ENCODE peak calls at places on chromosome 7, in nine cellular contexts. E is small intestine; H is body of pancreas; B is right lobe of liver; R is keratinocyte; D is stomach; N is iPS DF 6.9; T is transverse colon; M is CD8-positive, alpha-beta T cell. G is an unnamed sample. For H3K4me1, the result is how much of the 10 kb centered on the place peaks cover.

GRCh38 chr7:117127585-117128168 is 174.4 kb downstream of the ST7 start:
- DNase-seq in T (peak), R (no peak), B (peak), N (no peak), E (peak), H (peak), M (peak), D (peak), G (peak)

GRCh38 chr7:81846398-81846797 is 76.6 kb upstream of the HGF start:
- DNase-seq in H (no peak), E (peak), B (no peak), D (no peak), N (no peak), M (no peak), T (no peak), R (no peak), G (no peak)

GRCh38 chr7:25636871-25637283 is 408.6 kb upstream of the NPVF start:
- DNase-seq in N (no peak), H (no peak), T (no peak), M (no peak), B (no peak), R (no peak), E (no peak), D (no peak), G (no peak)

GRCh38 chr7:75920431-75921161 is 5.6 kb downstream of the POR start:
- DNase-seq in M (no peak), E (peak), D (peak), N (no peak), B (peak), H (no peak), R (no peak), T (peak), G (peak)

GRCh38 chr7:116542618-116543017 is 17.8 kb downstream of the CAV1 start:
- DNase-seq in T (no peak), E (no peak), M (no peak), H (no peak), R (no peak), N (no peak), D (no peak), B (no peak), G (no peak)

GRCh38 chr7:64883113-64883905 is 19.8 kb upstream of the ZNF273 start:
- DNase-seq in E (no peak), H (no peak), M (no peak), T (no peak), R (no peak), D (peak), N (no peak), B (no peak), G (no peak)

GRCh38 chr7:70776627-70777101 is 355.3 kb upstream of the GALNT17 start:
- DNase-seq in T (no peak), B (no peak), D (no peak), N (no peak), R (no peak), H (no peak), E (no peak), M (no peak), G (no peak)

GRCh38 chr7:135664046-135664589 is 1.8 kb downstream of the STMP1 start:
- DNase-seq in T (no peak), D (no peak), M (no peak), B (no peak), R (no peak), E (no peak), N (no peak), H (no peak), G (no peak)

GRCh38 chr7:140441519-140441918 is 37.7 kb downstream of the RAB19 start:
- DNase-seq in D (no peak), E (no peak), M (no peak), T (no peak), N (no peak), B (no peak), R (no peak), H (no peak), G (no peak)

GRCh38 chr7:48188776-48189520 is 17.7 kb downstream of the ABCA13 start:
- DNase-seq in N (no peak), E (no peak), R (no peak), H (no peak), T (no peak), M (no peak), B (no peak), D (no peak), G (no peak)

GRCh38 chr7:27164381-27165088 is 802 bp downstream of the HOXA9 start:
- DNase-seq in E (no peak), N (no peak), T (no peak), B (no peak), D (no peak), R (no peak), M (no peak), H (no peak), G (no peak)

GRCh38 chr7:159118623-159119022 is 26.0 kb downstream of the VIPR2 start:
- DNase-seq in R (no peak), T (no peak), M (no peak), D (no peak), E (no peak), N (no peak), H (no peak), B (peak), G (no peak)

GRCh38 chr7:70271617-70272081 is 673.4 kb downstream of the AUTS2 start:
- DNase-seq in T (no peak), B (no peak), R (no peak), M (no peak), N (no peak), E (peak), D (no peak), H (no peak), G (no peak)

GRCh38 chr7:156889089-156889488 is 3.9 kb downstream of the LMBR1 start:
- DNase-seq in E (no peak), N (no peak), H (no peak), D (no peak), R (no peak), B (no peak), M (no peak), T (no peak), G (no peak)

GRCh38 chr7:111741811-111742240 is 179.5 kb upstream of the IMMP2L start:
- DNase-seq in E (peak), T (peak), D (peak), N (no peak), B (peak), R (peak), H (peak), M (peak), G (no peak)

GRCh38 chr7:129862672-129863071 is 90.1 kb downstream of the UBE2H start:
- DNase-seq in E (no peak), H (no peak), M (no peak), R (no peak), D (no peak), T (no peak), N (no peak), B (no peak), G (no peak)

GRCh38 chr7:83520706-83521105 is 128.2 kb downstream of the SEMA3E start:
- DNase-seq in R (no peak), H (no peak), M (no peak), N (no peak), E (no peak), B (no peak), D (no peak), T (no peak), G (no peak)

GRCh38 chr7:35519971-35520809 is 174.7 kb downstream of the HERPUD2 start:
- DNase-seq in N (peak), D (peak), H (peak), R (peak), M (no peak), E (peak), T (peak), B (peak), G (peak)

GRCh38 chr7:139598642-139599041 is 75.2 kb downstream of the CLEC2L start:
- DNase-seq in B (no peak), E (peak), T (no peak), M (no peak), D (no peak), H (no peak), R (no peak), N (no peak), G (no peak)

GRCh38 chr7:110090113-110090820 is 1000.7 kb upstream of the LRRN3 start:
- DNase-seq in T (no peak), M (no peak), B (no peak), E (peak), N (peak), H (no peak), R (no peak), D (no peak), G (peak)

GRCh38 chr7:96327429-96327828 is 5.5 kb upstream of the SLC25A13 start:
- DNase-seq in H (peak), M (no peak), N (no peak), E (peak), D (peak), R (no peak), T (peak), B (peak), G (no peak)

GRCh38 chr7:36514289-36515243 is 124.9 kb downstream of the ANLN start:
- DNase-seq in D (no peak), N (no peak), M (no peak), H (no peak), B (no peak), R (no peak), E (no peak), T (no peak), G (no peak)

GRCh38 chr7:149765399-149766121 is 7.8 kb downstream of the ZNF467 start:
- DNase-seq in E (no peak), H (no peak), T (no peak), N (no peak), M (no peak), D (no peak), B (no peak), R (no peak), G (no peak)

GRCh38 chr7:123650595-123650994 is 5.1 kb upstream of the LMOD2 start:
- DNase-seq in N (no peak), R (no peak), H (no peak), D (no peak), T (no peak), E (no peak), M (no peak), B (no peak), G (no peak)

GRCh38 chr7:69982197-69982596 is 383.9 kb downstream of the AUTS2 start:
- DNase-seq in N (no peak), B (no peak), H (no peak), M (no peak), R (no peak), D (no peak), T (no peak), E (no peak), G (no peak)

GRCh38 chr7:137538361-137538762 is 194.8 kb upstream of the PTN start:
- DNase-seq in T (no peak), H (no peak), D (no peak), M (no peak), R (no peak), B (no peak), E (no peak), N (no peak), G (no peak)

GRCh38 chr7:84637568-84638338 is 443.2 kb upstream of the SEMA3A start:
- DNase-seq in N (no peak), M (no peak), D (no peak), B (no peak), T (no peak), R (peak), H (no peak), E (no peak), G (no peak)

GRCh38 chr7:116582806-116583444 is 58.1 kb downstream of the CAV1 start:
- DNase-seq in E (no peak), R (no peak), B (no peak), H (no peak), N (no peak), T (no peak), M (no peak), D (no peak), G (no peak)

GRCh38 chr7:21345361-21345760 is 82.5 kb upstream of the SP4 start:
- DNase-seq in H (no peak), N (no peak), M (no peak), B (no peak), T (no peak), E (no peak), D (no peak), R (no peak), G (no peak)

GRCh38 chr7:155991470-155991869 is 179.2 kb upstream of the SHH start:
- DNase-seq in N (no peak), B (no peak), R (no peak), M (no peak), T (no peak), E (no peak), D (no peak), H (no peak), G (no peak)

GRCh38 chr7:88835147-88835728 is 39.7 kb upstream of the TEX47 start:
- DNase-seq in B (no peak), R (peak), H (no peak), E (peak), N (peak), D (no peak), M (no peak), T (no peak), G (no peak)

GRCh38 chr7:150378853-150379589 is at the start of gene ZNF775:
- DNase-seq in E (peak), D (peak), B (peak), M (peak), R (peak), N (peak), H (peak), T (peak), G (peak)

GRCh38 chr7:130356121-130356759 is 11.6 kb downstream of the CPA5 start:
- DNase-seq in D (no peak), R (peak), H (no peak), M (no peak), E (no peak), T (peak), B (no peak), N (no peak), G (no peak)

GRCh38 chr7:21371371-21371770 is 56.5 kb upstream of the SP4 start:
- DNase-seq in N (no peak), D (no peak), T (no peak), B (no peak), H (no peak), E (no peak), R (no peak), M (no peak), G (no peak)

GRCh38 chr7:96833701-96834453 is 124.2 kb upstream of the SEM1 start:
- DNase-seq in E (no peak), D (no peak), R (no peak), B (no peak), T (no peak), H (no peak), M (no peak), N (no peak), G (no peak)

GRCh38 chr7:150389532-150389816 is 10.3 kb downstream of the ZNF775 start:
- DNase-seq in H (no peak), B (no peak), N (no peak), T (no peak), D (no peak), E (no peak), M (no peak), R (no peak), G (no peak)

GRCh38 chr7:159097661-159098423 is 46.8 kb downstream of the VIPR2 start:
- DNase-seq in E (no peak), D (peak), B (peak), T (peak), H (no peak), R (no peak), M (no peak), N (no peak), G (no peak)

GRCh38 chr7:70312336-70312735 is 714.1 kb downstream of the AUTS2 start:
- DNase-seq in B (no peak), N (no peak), D (no peak), E (no peak), T (no peak), R (no peak), M (no peak), H (no peak), G (peak)

GRCh38 chr7:29123611-29124190 is 22.6 kb downstream of the CPVL start:
- DNase-seq in H (no peak), M (no peak), N (no peak), B (no peak), R (no peak), T (no peak), D (no peak), E (no peak), G (no peak)

GRCh38 chr7:29119538-29119937 is 26.8 kb downstream of the CPVL start:
- DNase-seq in T (no peak), M (no peak), H (no peak), B (no peak), R (no peak), D (no peak), N (no peak), E (no peak), G (no peak)

GRCh38 chr7:29120955-29121354 is 25.4 kb downstream of the CPVL start:
- DNase-seq in M (no peak), N (no peak), H (no peak), T (no peak), D (no peak), B (no peak), E (no peak), R (no peak), G (no peak)

GRCh38 chr7:29122750-29123149 is 23.6 kb downstream of the CPVL start:
- DNase-seq in R (no peak), H (no peak), E (no peak), T (no peak), D (no peak), N (no peak), M (no peak), B (no peak), G (no peak)

GRCh38 chr7:29122081-29122480 is 24.3 kb downstream of the CPVL start:
- DNase-seq in H (no peak), D (no peak), M (no peak), N (no peak), T (no peak), B (no peak), R (no peak), E (no peak), G (no peak)
- H3K4me1 ChIP-seq in H (under half), D (under half), M (under half), N (under half), T (under half), B (under half), R (under half), E (under half), G (under half)

DNA sequence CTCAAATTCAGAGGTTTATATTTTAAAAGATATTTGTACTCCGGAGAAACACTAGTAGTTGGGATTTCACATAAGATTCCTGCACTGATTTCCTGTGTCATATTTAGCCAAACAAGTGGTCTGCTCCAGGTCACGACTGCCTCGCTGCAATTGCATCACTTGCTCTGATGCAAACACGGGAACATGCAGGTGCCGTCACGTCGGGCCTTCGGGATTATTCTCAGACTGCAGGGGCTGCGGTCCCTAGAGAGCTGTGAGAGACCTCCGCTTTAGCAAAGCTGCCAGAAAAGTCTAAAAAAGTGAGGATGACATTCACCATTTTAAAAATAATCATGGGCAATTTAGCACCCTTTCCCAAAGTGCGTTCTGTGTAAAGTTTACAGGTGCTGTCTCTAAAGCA is 93.5 kb upstream of the DDC start:
- DNase-seq in N (no peak), R (no peak), B (peak), T (no peak), D (no peak), E (no peak), M (no peak), H (no peak), G (no peak)
- H3K4me3 ChIP-seq in N (no peak), R (no peak), B (no peak), T (no peak), D (no peak), E (no peak), M (no peak), H (no peak), G (no peak)

GRCh38 chr7:107173191-107173590 is 4.4 kb downstream of the HBP1 start:
- DNase-seq in N (no peak), E (no peak), M (no peak), H (no peak), B (no peak), T (no peak), D (no peak), R (no peak), G (no peak)
- H3K4me1 ChIP-seq in N (under half), E (under half), M (half or more), H (half or more), B (under half), T (under half), D (half or more), R (under half), G (half or more)

GRCh38 chr7:8125680-8126444 is 136.1 kb downstream of the ICA1 start:
- DNase-seq in E (peak), T (peak), N (no peak), M (peak), R (no peak), H (no peak), D (peak), B (no peak), G (peak)
- H3K4me3 ChIP-seq in E (no peak), T (no peak), N (no peak), M (no peak), R (no peak), H (no peak), D (no peak), B (no peak), G (peak)